ENCODE peak calls at places on chromosomes 13 and 19, in nine cellular contexts. One of them, this sample, is unnamed.

GRCh38 chr13:24135674-24136300 is 24.7 kb upstream of the SPATA13 start:
- DNase-seq in activated T-cell treated with anti-CD3 and anti-CD28 coated beads, Interleukin-2, amount 50 U/mL, for 72 hours: no peak
- DNase-seq in AG10803: peak
- DNase-seq in DMS153: no peak
- DNase-seq in NT2/D1: no peak
- DNase-seq in anterior cingulate cortex: no peak
- DNase-seq in body of pancreas: no peak
- DNase-seq in ascending aorta: no peak
- DNase-seq in naive thymus-derived CD8-positive, alpha-beta T cell: no peak
- DNase-seq in this sample: peak

GRCh38 chr19:5313307-5313706 is 27.3 kb downstream of the PTPRS start:
- DNase-seq in activated T-cell treated with anti-CD3 and anti-CD28 coated beads, Interleukin-2, amount 50 U/mL, for 72 hours: peak
- DNase-seq in NT2/D1: no peak
- DNase-seq in anterior cingulate cortex: no peak
- DNase-seq in naive thymus-derived CD8-positive, alpha-beta T cell: peak
- DNase-seq in body of pancreas: peak
- DNase-seq in ascending aorta: no peak
- DNase-seq in AG10803: no peak
- DNase-seq in DMS153: peak
- DNase-seq in this sample: no peak

GRCh38 chr13:109154546-109154945 is 525.1 kb downstream of the MYO16 start:
- DNase-seq in naive thymus-derived CD8-positive, alpha-beta T cell: no peak
- DNase-seq in body of pancreas: no peak
- DNase-seq in activated T-cell treated with anti-CD3 and anti-CD28 coated beads, Interleukin-2, amount 50 U/mL, for 72 hours: no peak
- DNase-seq in ascending aorta: no peak
- DNase-seq in anterior cingulate cortex: no peak
- DNase-seq in DMS153: no peak
- DNase-seq in AG10803: peak
- DNase-seq in NT2/D1: no peak
- DNase-seq in this sample: peak

GRCh38 chr13:91185294-91185863 is 162.1 kb upstream of the MIR17HG start:
- DNase-seq in DMS153: peak
- DNase-seq in anterior cingulate cortex: no peak
- DNase-seq in body of pancreas: no peak
- DNase-seq in NT2/D1: no peak
- DNase-seq in naive thymus-derived CD8-positive, alpha-beta T cell: no peak
- DNase-seq in activated T-cell treated with anti-CD3 and anti-CD28 coated beads, Interleukin-2, amount 50 U/mL, for 72 hours: no peak
- DNase-seq in ascending aorta: no peak
- DNase-seq in AG10803: no peak
- DNase-seq in this sample: no peak

GRCh38 chr13:21596722-21597121 is 7.2 kb downstream of the MICU2 start:
- DNase-seq in anterior cingulate cortex: no peak
- DNase-seq in activated T-cell treated with anti-CD3 and anti-CD28 coated beads, Interleukin-2, amount 50 U/mL, for 72 hours: no peak
- DNase-seq in naive thymus-derived CD8-positive, alpha-beta T cell: no peak
- DNase-seq in body of pancreas: no peak
- DNase-seq in ascending aorta: no peak
- DNase-seq in DMS153: no peak
- DNase-seq in NT2/D1: no peak
- DNase-seq in AG10803: no peak
- DNase-seq in this sample: no peak

GRCh38 chr13:107685876-107686275 is 529.5 kb downstream of the LIG4 start:
- DNase-seq in activated T-cell treated with anti-CD3 and anti-CD28 coated beads, Interleukin-2, amount 50 U/mL, for 72 hours: no peak
- DNase-seq in anterior cingulate cortex: no peak
- DNase-seq in body of pancreas: no peak
- DNase-seq in DMS153: no peak
- DNase-seq in ascending aorta: no peak
- DNase-seq in naive thymus-derived CD8-positive, alpha-beta T cell: no peak
- DNase-seq in AG10803: no peak
- DNase-seq in NT2/D1: no peak
- DNase-seq in this sample: no peak

GRCh38 chr13:87677334-87678234 is 6.4 kb downstream of the SLITRK5 start:
- DNase-seq in NT2/D1: no peak
- DNase-seq in naive thymus-derived CD8-positive, alpha-beta T cell: peak
- DNase-seq in anterior cingulate cortex: no peak
- DNase-seq in ascending aorta: no peak
- DNase-seq in AG10803: no peak
- DNase-seq in body of pancreas: peak
- DNase-seq in activated T-cell treated with anti-CD3 and anti-CD28 coated beads, Interleukin-2, amount 50 U/mL, for 72 hours: no peak
- DNase-seq in DMS153: peak
- DNase-seq in this sample: no peak

GRCh38 chr19:43687660-43687997 is 17.7 kb upstream of the PLAUR start:
- DNase-seq in ascending aorta: no peak
- DNase-seq in naive thymus-derived CD8-positive, alpha-beta T cell: no peak
- DNase-seq in activated T-cell treated with anti-CD3 and anti-CD28 coated beads, Interleukin-2, amount 50 U/mL, for 72 hours: no peak
- DNase-seq in NT2/D1: no peak
- DNase-seq in body of pancreas: no peak
- DNase-seq in anterior cingulate cortex: peak
- DNase-seq in AG10803: no peak
- DNase-seq in DMS153: no peak
- DNase-seq in this sample: no peak

GRCh38 chr13:99979453-99980200 is 2.0 kb upstream of the ZIC2 start:
- DNase-seq in activated T-cell treated with anti-CD3 and anti-CD28 coated beads, Interleukin-2, amount 50 U/mL, for 72 hours: no peak
- DNase-seq in NT2/D1: no peak
- DNase-seq in ascending aorta: no peak
- DNase-seq in naive thymus-derived CD8-positive, alpha-beta T cell: no peak
- DNase-seq in anterior cingulate cortex: no peak
- DNase-seq in body of pancreas: no peak
- DNase-seq in AG10803: no peak
- DNase-seq in DMS153: peak
- DNase-seq in this sample: no peak

GRCh38 chr13:48580886-48581285 is 48.0 kb upstream of the RCBTB2 start:
- DNase-seq in AG10803: no peak
- DNase-seq in body of pancreas: no peak
- DNase-seq in DMS153: no peak
- DNase-seq in ascending aorta: no peak
- DNase-seq in NT2/D1: no peak
- DNase-seq in anterior cingulate cortex: no peak
- DNase-seq in activated T-cell treated with anti-CD3 and anti-CD28 coated beads, Interleukin-2, amount 50 U/mL, for 72 hours: no peak
- DNase-seq in naive thymus-derived CD8-positive, alpha-beta T cell: no peak
- DNase-seq in this sample: no peak

GRCh38 chr13:94480672-94481145 is 1.2 kb upstream of the DCT start:
- DNase-seq in NT2/D1: no peak
- DNase-seq in body of pancreas: no peak
- DNase-seq in ascending aorta: no peak
- DNase-seq in DMS153: no peak
- DNase-seq in activated T-cell treated with anti-CD3 and anti-CD28 coated beads, Interleukin-2, amount 50 U/mL, for 72 hours: no peak
- DNase-seq in anterior cingulate cortex: no peak
- DNase-seq in AG10803: peak
- DNase-seq in naive thymus-derived CD8-positive, alpha-beta T cell: no peak
- DNase-seq in this sample: no peak

GRCh38 chr13:81795710-81796109 is 1454.8 kb upstream of the SPRY2 start:
- DNase-seq in activated T-cell treated with anti-CD3 and anti-CD28 coated beads, Interleukin-2, amount 50 U/mL, for 72 hours: no peak
- DNase-seq in ascending aorta: no peak
- DNase-seq in body of pancreas: no peak
- DNase-seq in DMS153: no peak
- DNase-seq in anterior cingulate cortex: no peak
- DNase-seq in naive thymus-derived CD8-positive, alpha-beta T cell: no peak
- DNase-seq in AG10803: no peak
- DNase-seq in NT2/D1: no peak
- DNase-seq in this sample: no peak

GRCh38 chr13:51576754-51577153 is 7.5 kb upstream of the WDFY2 start:
- DNase-seq in DMS153: no peak
- DNase-seq in NT2/D1: no peak
- DNase-seq in ascending aorta: no peak
- DNase-seq in body of pancreas: no peak
- DNase-seq in activated T-cell treated with anti-CD3 and anti-CD28 coated beads, Interleukin-2, amount 50 U/mL, for 72 hours: no peak
- DNase-seq in AG10803: no peak
- DNase-seq in naive thymus-derived CD8-positive, alpha-beta T cell: no peak
- DNase-seq in anterior cingulate cortex: no peak
- DNase-seq in this sample: no peak

GRCh38 chr13:63421113-63421512 is 2005.5 kb upstream of the PCDH20 start:
- DNase-seq in NT2/D1: no peak
- DNase-seq in DMS153: no peak
- DNase-seq in activated T-cell treated with anti-CD3 and anti-CD28 coated beads, Interleukin-2, amount 50 U/mL, for 72 hours: no peak
- DNase-seq in anterior cingulate cortex: no peak
- DNase-seq in ascending aorta: no peak
- DNase-seq in body of pancreas: no peak
- DNase-seq in naive thymus-derived CD8-positive, alpha-beta T cell: no peak
- DNase-seq in AG10803: no peak
- DNase-seq in this sample: no peak

GRCh38 chr13:94829801-94830200 is 117.5 kb upstream of the SOX21 start:
- DNase-seq in activated T-cell treated with anti-CD3 and anti-CD28 coated beads, Interleukin-2, amount 50 U/mL, for 72 hours: no peak
- DNase-seq in body of pancreas: no peak
- DNase-seq in DMS153: no peak
- DNase-seq in anterior cingulate cortex: no peak
- DNase-seq in AG10803: no peak
- DNase-seq in ascending aorta: no peak
- DNase-seq in naive thymus-derived CD8-positive, alpha-beta T cell: no peak
- DNase-seq in NT2/D1: no peak
- DNase-seq in this sample: no peak

GRCh38 chr13:99830931-99831330 is 140.6 kb downstream of the ZIC5 start:
- DNase-seq in ascending aorta: no peak
- DNase-seq in AG10803: no peak
- DNase-seq in NT2/D1: no peak
- DNase-seq in anterior cingulate cortex: no peak
- DNase-seq in activated T-cell treated with anti-CD3 and anti-CD28 coated beads, Interleukin-2, amount 50 U/mL, for 72 hours: no peak
- DNase-seq in naive thymus-derived CD8-positive, alpha-beta T cell: no peak
- DNase-seq in DMS153: no peak
- DNase-seq in body of pancreas: no peak
- DNase-seq in this sample: no peak

GRCh38 chr13:94706854-94707399 is 5.4 kb downstream of the SOX21 start:
- DNase-seq in DMS153: no peak
- DNase-seq in anterior cingulate cortex: peak
- DNase-seq in AG10803: no peak
- DNase-seq in ascending aorta: no peak
- DNase-seq in naive thymus-derived CD8-positive, alpha-beta T cell: no peak
- DNase-seq in body of pancreas: no peak
- DNase-seq in activated T-cell treated with anti-CD3 and anti-CD28 coated beads, Interleukin-2, amount 50 U/mL, for 72 hours: no peak
- DNase-seq in NT2/D1: no peak
- DNase-seq in this sample: no peak

GRCh38 chr13:89457977-89458376 is 1786.8 kb downstream of the SLITRK5 start:
- DNase-seq in anterior cingulate cortex: no peak
- DNase-seq in body of pancreas: no peak
- DNase-seq in naive thymus-derived CD8-positive, alpha-beta T cell: no peak
- DNase-seq in AG10803: peak
- DNase-seq in ascending aorta: no peak
- DNase-seq in DMS153: no peak
- DNase-seq in NT2/D1: no peak
- DNase-seq in activated T-cell treated with anti-CD3 and anti-CD28 coated beads, Interleukin-2, amount 50 U/mL, for 72 hours: no peak
- DNase-seq in this sample: no peak